ENCODE peak calls at places on chromosomes 16 and 17, in six cellular contexts. One of them, this sample, is unnamed.

GRCh38 chr16:85416267-85417109 is 196.6 kb upstream of the GSE1 start:
- DNase-seq in stomach: peak; percentile 88
- DNase-seq in RWPE1: peak; percentile 59
- DNase-seq in body of pancreas: peak; percentile 81
- DNase-seq in Daoy: peak; percentile 56
- DNase-seq in K562: peak; percentile 92
- DNase-seq in this sample: peak; percentile 46

GRCh38 chr17:69696645-69697044 is 282.1 kb downstream of the MAP2K6 start:
- DNase-seq in stomach: no peak
- DNase-seq in RWPE1: no peak
- DNase-seq in body of pancreas: no peak
- DNase-seq in Daoy: no peak
- DNase-seq in K562: no peak
- DNase-seq in this sample: no peak

GRCh38 chr17:36937961-36938565 is 788 bp downstream of the LHX1 start:
- DNase-seq in stomach: no peak
- DNase-seq in RWPE1: no peak
- DNase-seq in body of pancreas: no peak
- DNase-seq in Daoy: peak; percentile 64
- DNase-seq in K562: no peak
- DNase-seq in this sample: peak; percentile 31

GRCh38 chr17:48427598-48427997 is 2.4 kb downstream of the SKAP1 start:
- DNase-seq in stomach: no peak
- DNase-seq in RWPE1: no peak
- DNase-seq in body of pancreas: no peak
- DNase-seq in Daoy: peak; percentile 12
- DNase-seq in K562: peak; percentile 74
- DNase-seq in this sample: no peak

GRCh38 chr16:143456-143855 is 5.0 kb upstream of the NPRL3 start:
- DNase-seq in stomach: no peak
- DNase-seq in RWPE1: no peak
- DNase-seq in body of pancreas: no peak
- DNase-seq in Daoy: no peak
- DNase-seq in K562: peak; percentile 27
- DNase-seq in this sample: no peak

GRCh38 chr16:70777973-70778406 is 23.0 kb downstream of the VAC14 start:
- DNase-seq in stomach: no peak
- DNase-seq in RWPE1: no peak
- DNase-seq in body of pancreas: no peak
- DNase-seq in Daoy: peak; percentile 52
- DNase-seq in K562: no peak
- DNase-seq in this sample: no peak

GRCh38 chr17:82875418-82875856 is 35.6 kb upstream of the ZNF750 start:
- DNase-seq in stomach: peak; percentile 87
- DNase-seq in RWPE1: peak; percentile 91
- DNase-seq in body of pancreas: no peak
- DNase-seq in Daoy: no peak
- DNase-seq in K562: no peak
- DNase-seq in this sample: no peak

GRCh38 chr16:57196276-57196675 is 10.1 kb downstream of the RSPRY1 start:
- DNase-seq in stomach: no peak
- DNase-seq in RWPE1: no peak
- DNase-seq in body of pancreas: no peak
- DNase-seq in Daoy: no peak
- DNase-seq in K562: no peak
- DNase-seq in this sample: no peak

GRCh38 chr17:83012873-83013778 is 66.3 kb upstream of the METRNL start:
- DNase-seq in stomach: no peak
- DNase-seq in RWPE1: no peak
- DNase-seq in body of pancreas: no peak
- DNase-seq in Daoy: peak; percentile 87
- DNase-seq in K562: no peak
- DNase-seq in this sample: no peak

GRCh38 chr17:3003401-3004149 is 59.8 kb downstream of the OR1D5 start:
- DNase-seq in stomach: peak; percentile 41
- DNase-seq in RWPE1: no peak
- DNase-seq in body of pancreas: peak; percentile 47
- DNase-seq in Daoy: no peak
- DNase-seq in K562: no peak
- DNase-seq in this sample: no peak

GRCh38 chr17:7382901-7383300 is 2.0 kb downstream of the TNK1 start:
- DNase-seq in stomach: no peak
- DNase-seq in RWPE1: no peak
- DNase-seq in body of pancreas: no peak
- DNase-seq in Daoy: no peak
- DNase-seq in K562: no peak
- DNase-seq in this sample: no peak

GRCh38 chr16:67982011-67982696 is 1.9 kb upstream of the DPEP3 start:
- DNase-seq in stomach: no peak
- DNase-seq in RWPE1: no peak
- DNase-seq in body of pancreas: no peak
- DNase-seq in Daoy: no peak
- DNase-seq in K562: no peak
- DNase-seq in this sample: no peak

GRCh38 chr17:4365628-4366311 is 705 bp downstream of the UBE2G1 start:
- DNase-seq in stomach: no peak
- DNase-seq in RWPE1: no peak
- DNase-seq in body of pancreas: peak; percentile 39
- DNase-seq in Daoy: peak; percentile 50
- DNase-seq in K562: peak; percentile 25
- DNase-seq in this sample: peak; percentile 48

GRCh38 chr16:58433569-58433951 is 41.3 kb downstream of the GINS3 start:
- DNase-seq in stomach: no peak
- DNase-seq in RWPE1: no peak
- DNase-seq in body of pancreas: no peak
- DNase-seq in Daoy: no peak
- DNase-seq in K562: no peak
- DNase-seq in this sample: no peak

GRCh38 chr17:43171761-43172487 is 910 bp downstream of the NBR1 start:
- DNase-seq in stomach: no peak
- DNase-seq in RWPE1: peak; percentile 84
- DNase-seq in body of pancreas: peak; percentile 55
- DNase-seq in Daoy: peak; percentile 83
- DNase-seq in K562: peak; percentile 19
- DNase-seq in this sample: no peak

GRCh38 chr16:67284699-67285646 is 5.6 kb downstream of the PLEKHG4 start:
- DNase-seq in stomach: peak; percentile 61
- DNase-seq in RWPE1: no peak
- DNase-seq in body of pancreas: peak; percentile 80
- DNase-seq in Daoy: peak; percentile 48
- DNase-seq in K562: peak; percentile 25
- DNase-seq in this sample: peak; percentile 26

GRCh38 chr17:73068322-73069153 is 23.9 kb downstream of the SLC39A11 start:
- DNase-seq in stomach: no peak
- DNase-seq in RWPE1: peak; percentile 42
- DNase-seq in body of pancreas: peak; percentile 31
- DNase-seq in Daoy: peak; percentile 88
- DNase-seq in K562: no peak
- DNase-seq in this sample: no peak

GRCh38 chr16:87631067-87631466 is 28.8 kb downstream of the JPH3 start:
- DNase-seq in stomach: no peak
- DNase-seq in RWPE1: no peak
- DNase-seq in body of pancreas: no peak
- DNase-seq in Daoy: no peak
- DNase-seq in K562: no peak
- DNase-seq in this sample: no peak

GRCh38 chr17:29726721-29727252 is 104.1 kb upstream of the CORO6 start:
- DNase-seq in stomach: no peak
- DNase-seq in RWPE1: no peak
- DNase-seq in body of pancreas: no peak
- DNase-seq in Daoy: peak; percentile 41
- DNase-seq in K562: peak; percentile 74
- DNase-seq in this sample: no peak

GRCh38 chr17:78374631-78375274 is 3.7 kb upstream of the PGS1 start:
- DNase-seq in stomach: no peak
- DNase-seq in RWPE1: no peak
- DNase-seq in body of pancreas: no peak
- DNase-seq in Daoy: peak; percentile 89
- DNase-seq in K562: no peak
- DNase-seq in this sample: no peak

GRCh38 chr17:81961087-81961514 is at the start of gene NOTUM:
- DNase-seq in stomach: no peak
- DNase-seq in RWPE1: no peak
- DNase-seq in body of pancreas: no peak
- DNase-seq in Daoy: peak; percentile 54
- DNase-seq in K562: peak; percentile 81
- DNase-seq in this sample: no peak

GRCh38 chr16:30927789-30928378 is 4.5 kb downstream of the FBXL19 start:
- DNase-seq in stomach: no peak
- DNase-seq in RWPE1: no peak
- DNase-seq in body of pancreas: peak; percentile 54
- DNase-seq in Daoy: peak; percentile 64
- DNase-seq in K562: peak; percentile 70
- DNase-seq in this sample: no peak

GRCh38 chr16:75429621-75430403 is 3.5 kb downstream of the CFDP1 start:
- DNase-seq in stomach: no peak
- DNase-seq in RWPE1: no peak
- DNase-seq in body of pancreas: no peak
- DNase-seq in Daoy: no peak
- DNase-seq in K562: no peak
- DNase-seq in this sample: no peak

GRCh38 chr17:14201595-14201994 is 35.1 kb downstream of the CDRT15 start:
- DNase-seq in stomach: no peak
- DNase-seq in RWPE1: no peak
- DNase-seq in body of pancreas: no peak
- DNase-seq in Daoy: no peak
- DNase-seq in K562: no peak
- DNase-seq in this sample: no peak

GRCh38 chr17:5539286-5539685 is 45.0 kb downstream of the NLRP1 start:
- DNase-seq in stomach: no peak
- DNase-seq in RWPE1: no peak
- DNase-seq in body of pancreas: no peak
- DNase-seq in Daoy: no peak
- DNase-seq in K562: no peak
- DNase-seq in this sample: no peak

GRCh38 chr17:68734202-68734825 is 133.1 kb upstream of the FAM20A start:
- DNase-seq in stomach: no peak
- DNase-seq in RWPE1: no peak
- DNase-seq in body of pancreas: no peak
- DNase-seq in Daoy: no peak
- DNase-seq in K562: no peak
- DNase-seq in this sample: no peak

GRCh38 chr16:53457670-53458069 is 23.4 kb downstream of the RBL2 start:
- DNase-seq in stomach: no peak
- DNase-seq in RWPE1: no peak
- DNase-seq in body of pancreas: no peak
- DNase-seq in Daoy: no peak
- DNase-seq in K562: no peak
- DNase-seq in this sample: no peak